ENCODE peak calls at places on chromosomes 6 and 20, in five cellular contexts. R is activated CD8-positive, alpha-beta memory T cell treated with anti-CD3 and anti-CD28 coated beads, Interleukin-2, amount 50 U/mL, for 4 hours; U is EL; P is activated B cell treated with CpG ODN at 0.5 μM for 24 hours; T is H54. K is an unnamed sample.

GRCh38 chr6:170049641-170050491 is 241.0 kb downstream of the DLL1 start:
- DNase-seq in R (no peak), U (peak), P (no peak), T (no peak), K (no peak)

GRCh38 chr20:8128291-8129046 is 3.6 kb upstream of the PLCB1 start:
- DNase-seq in R (no peak), U (no peak), P (no peak), T (no peak), K (no peak)

GRCh38 chr6:154891901-154892300 is 103.2 kb upstream of the TIAM2 start:
- DNase-seq in R (no peak), U (no peak), P (no peak), T (no peak), K (no peak)

GRCh38 chr20:45861157-45862075 is 4.0 kb downstream of the ZSWIM3 start:
- DNase-seq in R (no peak), U (no peak), P (no peak), T (no peak), K (no peak)

GRCh38 chr20:23091741-23092408 is 5.8 kb upstream of the CD93 start:
- DNase-seq in R (no peak), U (no peak), P (no peak), T (no peak), K (no peak)

GRCh38 chr6:136959471-136959891 is 37.4 kb downstream of the SLC35D3 start:
- DNase-seq in R (no peak), U (no peak), P (no peak), T (no peak), K (no peak)

GRCh38 chr20:62929051-62929538 is 2.8 kb upstream of the DIDO1 start:
- DNase-seq in R (peak), U (peak), P (peak), T (no peak), K (peak)

GRCh38 chr6:117352466-117353081 is 73.2 kb downstream of the ROS1 start:
- DNase-seq in R (no peak), U (peak), P (no peak), T (no peak), K (no peak)

GRCh38 chr6:2790588-2790987 is 25.4 kb downstream of the WRNIP1 start:
- DNase-seq in R (no peak), U (peak), P (no peak), T (no peak), K (no peak)

GRCh38 chr6:18432180-18432579 is 45.0 kb downstream of the RNF144B start:
- DNase-seq in R (no peak), U (peak), P (no peak), T (peak), K (no peak)

GRCh38 chr20:16620961-16621360 is 47.7 kb upstream of the KIF16B start:
- DNase-seq in R (no peak), U (no peak), P (no peak), T (no peak), K (no peak)

GRCh38 chr6:148885154-148885870 is 138.5 kb downstream of the UST start:
- DNase-seq in R (no peak), U (peak), P (no peak), T (no peak), K (no peak)

GRCh38 chr6:137952247-137952646 is 85.2 kb downstream of the TNFAIP3 start:
- DNase-seq in R (no peak), U (no peak), P (no peak), T (no peak), K (no peak)

GRCh38 chr20:57747889-57748456 is 38.2 kb upstream of the PMEPA1 start:
- DNase-seq in R (no peak), U (no peak), P (no peak), T (no peak), K (no peak)

GRCh38 chr6:44696686-44697085 is 309.2 kb downstream of the CDC5L start:
- DNase-seq in R (no peak), U (peak), P (no peak), T (no peak), K (no peak)

GRCh38 chr6:116933488-116933887 is 56.4 kb downstream of the RFX6 start:
- DNase-seq in R (no peak), U (no peak), P (no peak), T (no peak), K (no peak)

GRCh38 chr6:33237731-33238130 is 29.4 kb downstream of the RING1 start:
- DNase-seq in R (no peak), U (no peak), P (no peak), T (no peak), K (no peak)

GRCh38 chr6:127484207-127484858 is 25.1 kb upstream of the KIAA0408 start:
- DNase-seq in R (no peak), U (peak), P (no peak), T (no peak), K (no peak)